ENCODE peak calls at places on chromosomes 12 and 14, in five cellular contexts. One of them, this sample, is unnamed.
A peak's percentile ranks its signal among the peaks of the same experiment; 100 is the strongest.

GRCh38 chr12:32896438-32897275 is at the start of gene PKP2:
- DNase-seq in A172: peak; percentile 69
- DNase-seq in MG63: peak; percentile 55
- DNase-seq in upper lobe of left lung: peak; percentile 90
- DNase-seq in CD8-positive, alpha-beta T cell: no peak
- DNase-seq in this sample: no peak

GRCh38 chr14:81348086-81348485 is 52.0 kb downstream of the STON2 start:
- DNase-seq in A172: no peak
- DNase-seq in MG63: no peak
- DNase-seq in upper lobe of left lung: no peak
- DNase-seq in CD8-positive, alpha-beta T cell: no peak
- DNase-seq in this sample: no peak

GRCh38 chr12:4089147-4089606 is 184.4 kb upstream of the CCND2 start:
- DNase-seq in CD8-positive, alpha-beta T cell: no peak
- DNase-seq in upper lobe of left lung: no peak
- DNase-seq in A172: no peak
- DNase-seq in MG63: no peak
- DNase-seq in this sample: peak; percentile 17

GRCh38 chr12:25376985-25377384 is 126.3 kb upstream of the KRAS start:
- DNase-seq in CD8-positive, alpha-beta T cell: no peak
- DNase-seq in upper lobe of left lung: no peak
- DNase-seq in MG63: no peak
- DNase-seq in A172: no peak
- DNase-seq in this sample: no peak

GRCh38 chr12:88493651-88494050 is 86.6 kb downstream of the KITLG start:
- DNase-seq in upper lobe of left lung: no peak
- DNase-seq in A172: peak; percentile 1
- DNase-seq in CD8-positive, alpha-beta T cell: no peak
- DNase-seq in MG63: no peak
- DNase-seq in this sample: peak; percentile 89

GRCh38 chr14:20035938-20036337 is at the start of gene OR4K13:
- DNase-seq in A172: no peak
- DNase-seq in CD8-positive, alpha-beta T cell: no peak
- DNase-seq in upper lobe of left lung: no peak
- DNase-seq in MG63: no peak
- DNase-seq in this sample: no peak

GRCh38 chr12:11787921-11788849 is 138.7 kb downstream of the ETV6 start:
- DNase-seq in A172: no peak
- DNase-seq in CD8-positive, alpha-beta T cell: no peak
- DNase-seq in MG63: no peak
- DNase-seq in upper lobe of left lung: no peak
- DNase-seq in this sample: no peak

GRCh38 chr14:20799955-20800544 is 2.6 kb downstream of the RNASE1 start:
- DNase-seq in upper lobe of left lung: no peak
- DNase-seq in A172: no peak
- DNase-seq in CD8-positive, alpha-beta T cell: no peak
- DNase-seq in MG63: no peak
- DNase-seq in this sample: no peak

GRCh38 chr14:36647827-36648753 is 13.6 kb upstream of the PAX9 start:
- DNase-seq in A172: no peak
- DNase-seq in MG63: peak; percentile 56
- DNase-seq in upper lobe of left lung: peak; percentile 83
- DNase-seq in CD8-positive, alpha-beta T cell: no peak
- DNase-seq in this sample: peak; percentile 41

GRCh38 chr12:111150894-111151293 is 218.0 kb downstream of the PHETA1 start:
- DNase-seq in upper lobe of left lung: no peak
- DNase-seq in MG63: no peak
- DNase-seq in CD8-positive, alpha-beta T cell: no peak
- DNase-seq in A172: no peak
- DNase-seq in this sample: no peak

GRCh38 chr12:13564266-13564810 is 367.8 kb downstream of the EMP1 start:
- DNase-seq in A172: no peak
- DNase-seq in CD8-positive, alpha-beta T cell: no peak
- DNase-seq in upper lobe of left lung: peak; percentile 22
- DNase-seq in MG63: no peak
- DNase-seq in this sample: no peak

GRCh38 chr12:107369679-107370078 is 276.3 kb upstream of the CRY1 start:
- DNase-seq in upper lobe of left lung: no peak
- DNase-seq in A172: no peak
- DNase-seq in CD8-positive, alpha-beta T cell: no peak
- DNase-seq in MG63: no peak
- DNase-seq in this sample: no peak

GRCh38 chr14:68000516-68000915 is 180.9 kb downstream of the RAD51B start:
- DNase-seq in A172: peak; percentile 38
- DNase-seq in MG63: no peak
- DNase-seq in upper lobe of left lung: no peak
- DNase-seq in CD8-positive, alpha-beta T cell: no peak
- DNase-seq in this sample: peak; percentile 41

GRCh38 chr12:123532808-123533649 is 490 bp downstream of the RILPL1 start:
- DNase-seq in A172: no peak
- DNase-seq in upper lobe of left lung: peak; percentile 90
- DNase-seq in MG63: peak; percentile 53
- DNase-seq in CD8-positive, alpha-beta T cell: no peak
- DNase-seq in this sample: peak; percentile 55

GRCh38 chr12:109932878-109933503 is 32.9 kb downstream of the TCHP start:
- DNase-seq in upper lobe of left lung: no peak
- DNase-seq in A172: no peak
- DNase-seq in CD8-positive, alpha-beta T cell: no peak
- DNase-seq in MG63: no peak
- DNase-seq in this sample: no peak

GRCh38 chr14:64178814-64179213 is 115.4 kb downstream of the ESR2 start:
- DNase-seq in A172: no peak
- DNase-seq in MG63: no peak
- DNase-seq in upper lobe of left lung: no peak
- DNase-seq in CD8-positive, alpha-beta T cell: no peak
- DNase-seq in this sample: peak; percentile 7

GRCh38 chr12:95205685-95206084 is 11.6 kb downstream of the FGD6 start:
- DNase-seq in upper lobe of left lung: no peak
- DNase-seq in MG63: peak; percentile 65
- DNase-seq in A172: peak; percentile 70
- DNase-seq in CD8-positive, alpha-beta T cell: no peak
- DNase-seq in this sample: peak; percentile 83

This sample was measured in EH.